ENCODE peak calls at places on chromosomes 5 and 9, in six cellular contexts. J, O, R, Q, S and U are unnamed samples.
A peak's percentile ranks its signal among the peaks of the same experiment; 100 is the strongest.

GRCh38 chr9:79562749-79563386 is 8.9 kb upstream of the TLE4 start:
- DNase-seq in J (peak; percentile 27), O (no peak), R (no peak), Q (peak; percentile 30), S (no peak), U (no peak)

GRCh38 chr5:132491368-132492364 is 1.1 kb upstream of the IRF1 start:
- DNase-seq in J (no peak), O (peak; percentile 74), R (no peak), Q (no peak), S (no peak), U (no peak)

GRCh38 chr5:133232435-133232834 is 180.6 kb downstream of the HSPA4 start:
- DNase-seq in J (no peak), O (no peak), R (no peak), Q (no peak), S (no peak), U (no peak)

GRCh38 chr9:120918931-120919638 is 7.5 kb downstream of the TRAF1 start:
- DNase-seq in J (no peak), O (no peak), R (no peak), Q (no peak), S (no peak), U (no peak)

GRCh38 chr9:80995759-80996158 is 693.6 kb downstream of the TLE1 start:
- DNase-seq in J (peak; percentile 92), O (no peak), R (no peak), Q (peak; percentile 60), S (no peak), U (no peak)

GRCh38 chr5:1151316-1151715 is 39.5 kb upstream of the SLC12A7 start:
- DNase-seq in J (no peak), O (no peak), R (no peak), Q (no peak), S (no peak), U (no peak)

GRCh38 chr5:82641362-82641988 is 363.3 kb upstream of the RPS23 start:
- DNase-seq in J (peak; percentile 69), O (peak; percentile 78), R (no peak), Q (peak; percentile 81), S (peak; percentile 41), U (no peak)

GRCh38 chr5:134736173-134736812 is 2.1 kb upstream of the CAMLG start:
- DNase-seq in J (no peak), O (no peak), R (no peak), Q (no peak), S (no peak), U (no peak)

GRCh38 chr9:79026311-79026710 is 545.5 kb upstream of the TLE4 start:
- DNase-seq in J (peak; percentile 99), O (no peak), R (peak; percentile 36), Q (no peak), S (no peak), U (no peak)

GRCh38 chr9:33787839-33788238 is 7.5 kb upstream of the PRSS3 start:
- DNase-seq in J (no peak), O (no peak), R (no peak), Q (no peak), S (no peak), U (no peak)
- TF ChIP-seq CTCF in J (no peak), O (no peak), R (peak; percentile 16), Q (no peak), S (no peak), U (no peak)

DNA sequence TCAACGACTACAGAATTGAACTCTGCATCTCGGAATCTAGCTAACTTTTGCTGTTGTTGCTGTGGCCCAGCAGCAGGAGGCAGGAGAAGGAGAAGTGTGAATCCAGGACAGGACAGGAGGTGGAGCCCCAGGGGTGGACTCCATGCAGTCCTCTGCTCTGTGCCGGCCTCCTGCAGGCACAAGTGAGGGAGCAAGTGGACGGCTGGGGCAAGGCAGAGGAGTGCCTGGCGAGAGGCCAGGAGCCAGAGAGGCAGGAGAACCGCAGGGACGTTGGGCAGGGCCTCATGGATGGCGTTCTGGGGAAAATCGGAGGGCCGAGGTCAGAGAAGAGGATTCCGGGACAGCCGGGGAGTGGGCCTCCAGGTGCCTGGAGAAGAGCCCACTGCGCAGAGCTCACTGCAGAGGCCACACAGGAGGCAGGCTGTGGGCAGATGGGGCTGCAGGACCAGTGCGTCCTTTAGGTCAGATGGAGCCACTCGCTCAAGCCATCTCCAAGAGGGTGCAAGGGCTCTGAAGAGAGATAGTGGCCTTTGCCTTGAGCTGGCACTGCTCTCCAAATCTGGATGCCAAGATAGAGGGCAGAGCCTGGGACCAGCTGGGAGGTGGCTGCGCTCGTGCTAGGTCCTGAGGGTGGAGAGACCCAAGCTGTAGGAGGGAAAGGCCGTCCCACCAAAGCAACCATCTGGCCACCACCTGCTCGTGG is 214.0 kb downstream of the FANCC start:
- DNase-seq in J (no peak), O (no peak), R (no peak), Q (no peak), S (peak; percentile 23), U (no peak)
- TF ChIP-seq CTCF in J (peak; percentile 39), O (no peak), R (no peak), Q (no peak), S (no peak), U (no peak)

GRCh38 chr9:87113892-87114291 is 166.6 kb upstream of the GAS1 start:
- DNase-seq in J (no peak), O (no peak), R (no peak), Q (no peak), S (no peak), U (no peak)
- TF ChIP-seq CTCF in J (peak; percentile 49), O (no peak), R (no peak), Q (no peak), S (no peak), U (peak; percentile 13)

DNA sequence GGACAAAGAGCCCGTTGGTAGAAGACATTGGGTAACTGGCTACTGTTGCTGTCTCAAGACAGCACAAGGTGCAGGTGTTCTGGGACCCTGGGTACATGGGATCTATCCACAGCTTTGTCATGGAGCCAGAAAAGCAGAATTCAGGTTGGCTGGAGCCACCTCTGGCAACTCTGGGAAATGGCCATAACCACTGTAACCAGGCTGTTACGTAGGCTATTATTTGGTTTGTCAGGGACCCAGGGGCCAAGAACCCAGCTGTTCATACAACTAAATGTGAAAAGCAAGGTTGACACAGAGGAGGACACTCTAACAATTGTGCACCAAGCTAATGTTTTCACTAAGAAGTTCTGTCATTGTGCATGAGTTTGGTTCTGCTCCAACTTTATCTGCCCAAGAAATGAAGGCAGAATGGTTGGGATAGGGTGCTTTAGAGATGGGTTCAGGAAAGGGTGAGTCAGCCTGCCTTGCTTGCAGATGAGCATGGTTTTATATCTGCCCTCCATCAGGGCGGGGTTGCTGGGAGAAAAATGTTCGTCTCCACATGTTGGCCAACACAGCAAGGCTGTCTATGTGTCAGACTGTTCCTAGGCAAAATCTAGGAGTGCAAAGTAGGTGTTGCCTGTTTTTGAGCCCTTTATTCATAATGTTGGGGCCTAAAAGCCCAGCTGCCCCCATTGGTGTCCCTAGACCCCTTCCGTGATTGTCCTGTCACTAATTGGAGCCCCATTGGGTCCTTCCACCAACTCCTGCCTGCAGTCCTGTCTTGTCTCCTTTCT is 131.3 kb upstream of the DAP start:
- DNase-seq in J (peak; percentile 49), O (no peak), R (no peak), Q (no peak), S (no peak), U (no peak)
- TF ChIP-seq CTCF in J (no peak), O (no peak), R (no peak), Q (no peak), S (no peak), U (no peak)

GRCh38 chr5:72402959-72403628 is 82.9 kb downstream of the PTCD2 start:
- DNase-seq in J (no peak), O (no peak), R (no peak), Q (no peak), S (no peak), U (no peak)
- TF ChIP-seq CTCF in J (peak; percentile 57), O (no peak), R (peak; percentile 50), Q (peak; percentile 36), S (peak; percentile 38), U (peak; percentile 25)

GRCh38 chr5:92991681-92992472 is 589.1 kb downstream of the NR2F1-AS1 start:
- DNase-seq in J (peak; percentile 9), O (no peak), R (no peak), Q (peak; percentile 26), S (no peak), U (no peak)
- TF ChIP-seq CTCF in J (no peak), O (no peak), R (no peak), Q (no peak), S (no peak), U (no peak)